ENCODE peak calls at places on chromosomes 4 and X, in four cellular contexts. One of them, this sample, is unnamed.

GRCh38 chr4:87848622-87849351 is 16.0 kb downstream of the MEPE start:
- DNase-seq in testis: peak
- DNase-seq in A549: peak
- DNase-seq in breast epithelium: peak
- DNase-seq in this sample: peak

GRCh38 chr4:48103483-48104139 is 30.4 kb downstream of the TXK start:
- DNase-seq in testis: no peak
- DNase-seq in A549: no peak
- DNase-seq in breast epithelium: no peak
- DNase-seq in this sample: no peak

GRCh38 chrX:134654398-134655012 is 3.8 kb downstream of the PLAC1 start:
- DNase-seq in A549: no peak
- DNase-seq in testis: no peak
- DNase-seq in breast epithelium: no peak
- DNase-seq in this sample: no peak

GRCh38 chr4:76831475-76832390 is 66.2 kb downstream of the SOWAHB start:
- DNase-seq in testis: no peak
- DNase-seq in A549: no peak
- DNase-seq in breast epithelium: no peak
- DNase-seq in this sample: no peak

GRCh38 chrX:48665991-48666390 is 17.6 kb upstream of the WAS start:
- DNase-seq in testis: no peak
- DNase-seq in A549: no peak
- DNase-seq in breast epithelium: no peak
- DNase-seq in this sample: no peak

GRCh38 chrX:150362599-150363481 is at the start of gene MAMLD1:
- DNase-seq in A549: peak
- DNase-seq in breast epithelium: peak
- DNase-seq in testis: peak
- DNase-seq in this sample: peak

GRCh38 chr4:83536649-83537352 is 893 bp downstream of the GPAT3 start:
- DNase-seq in breast epithelium: no peak
- DNase-seq in A549: no peak
- DNase-seq in testis: no peak
- DNase-seq in this sample: no peak

GRCh38 chr4:69936566-69936965 is 5.7 kb downstream of the CSN1S1 start:
- DNase-seq in breast epithelium: no peak
- DNase-seq in A549: no peak
- DNase-seq in testis: no peak
- DNase-seq in this sample: no peak

GRCh38 chrX:48468247-48468671 is 1.8 kb downstream of the SLC38A5 start:
- DNase-seq in testis: no peak
- DNase-seq in A549: no peak
- DNase-seq in breast epithelium: no peak
- DNase-seq in this sample: peak

DNA sequence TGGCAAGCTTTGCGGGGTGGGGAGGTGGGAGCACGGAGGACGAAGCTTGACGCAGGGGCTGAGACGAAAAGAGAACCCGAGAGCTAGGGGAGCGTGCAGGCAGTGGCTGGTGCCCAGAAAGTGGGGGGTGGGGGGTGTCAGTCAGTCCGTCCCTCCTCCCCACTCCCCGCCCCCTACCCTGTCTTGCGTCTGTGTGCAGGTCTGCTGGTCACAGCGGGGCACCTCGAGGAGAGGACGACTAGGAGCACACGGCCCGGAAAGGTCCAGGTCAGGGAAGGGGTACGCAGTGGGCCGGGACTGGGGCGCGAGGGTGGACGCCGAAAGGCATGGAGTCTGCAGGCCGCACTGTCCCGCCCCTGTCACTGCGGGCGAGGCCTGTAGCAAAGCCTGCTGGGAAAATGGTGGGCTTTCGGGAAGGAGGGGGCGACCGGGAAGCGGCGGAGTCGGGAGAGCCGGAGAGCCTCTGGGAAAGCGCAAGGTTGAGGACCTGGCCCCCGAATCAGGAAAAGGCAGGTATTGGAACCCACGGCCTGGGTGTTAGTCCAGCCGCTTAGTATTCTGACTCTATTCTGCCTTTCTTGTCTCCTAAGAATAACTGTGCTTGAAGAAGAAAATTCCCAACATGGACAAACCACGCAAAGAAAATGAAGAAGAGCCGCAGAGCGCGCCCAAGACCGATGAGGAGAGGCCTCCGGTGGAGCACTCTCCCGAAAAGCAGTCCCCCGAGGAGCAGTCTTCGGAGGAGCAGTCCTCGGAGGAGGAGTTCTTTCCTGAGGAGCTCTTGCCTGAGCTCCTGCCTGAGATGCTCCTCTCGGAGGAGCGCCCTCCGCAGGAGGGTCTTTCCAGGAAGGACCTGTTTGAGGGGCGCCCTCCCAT is 758 bp downstream of the TCEAL1 start:
- DNase-seq in A549: peak
- DNase-seq in testis: peak
- DNase-seq in breast epithelium: peak
- DNase-seq in this sample: peak
- TF ChIP-seq POLR2A in A549: peak
- TF ChIP-seq POLR2A in testis: no peak
- TF ChIP-seq POLR2A in breast epithelium: peak
- TF ChIP-seq POLR2A in this sample: peak

GRCh38 chr4:37889849-37890500 is 909 bp upstream of the TBC1D1 start:
- DNase-seq in A549: no peak
- DNase-seq in testis: peak
- DNase-seq in breast epithelium: no peak
- DNase-seq in this sample: no peak
- TF ChIP-seq POLR2A in A549: no peak
- TF ChIP-seq POLR2A in testis: no peak
- TF ChIP-seq POLR2A in breast epithelium: no peak
- TF ChIP-seq POLR2A in this sample: no peak

DNA sequence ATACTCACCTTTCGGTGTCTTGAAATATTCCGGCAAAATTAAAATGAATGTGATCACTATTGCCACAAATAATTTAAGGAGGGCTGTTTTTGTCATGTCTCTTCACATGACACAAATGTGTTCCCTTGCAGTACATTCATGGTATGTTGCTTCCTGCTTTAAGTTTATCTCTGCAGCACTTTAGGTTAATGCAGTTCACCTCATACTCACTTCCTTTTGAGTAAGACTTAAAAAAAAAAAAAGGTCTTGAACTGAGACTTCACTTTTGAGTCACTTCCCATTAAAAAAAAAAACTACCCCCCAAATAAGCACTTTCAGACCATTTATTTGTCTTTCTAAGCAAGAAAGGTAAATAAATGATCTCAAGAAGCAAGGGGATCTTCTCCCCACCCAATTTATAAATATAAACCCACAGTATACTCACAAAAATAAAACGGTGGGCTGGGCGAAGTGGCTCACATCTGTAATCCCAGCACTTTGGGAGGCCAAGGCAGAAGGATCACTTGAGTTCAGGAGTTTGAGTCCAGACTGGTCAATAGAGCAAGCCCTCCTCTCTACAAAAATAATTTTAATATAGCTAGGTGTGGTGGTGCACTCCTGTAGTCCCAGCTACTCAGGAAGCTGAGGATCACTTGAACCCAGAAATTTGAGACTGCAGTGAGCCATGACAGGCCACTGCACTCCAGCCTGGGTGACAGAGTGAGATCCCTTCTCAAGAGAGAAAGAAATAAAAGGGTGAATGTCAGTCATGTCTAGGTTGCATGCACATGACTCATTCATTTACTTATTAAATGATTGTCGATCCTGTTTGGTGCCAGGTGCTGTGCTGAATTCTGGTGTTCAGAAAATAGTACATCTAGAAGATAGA is at the start of gene TMEM156:
- DNase-seq in breast epithelium: no peak
- DNase-seq in testis: no peak
- DNase-seq in A549: no peak
- DNase-seq in this sample: no peak
- TF ChIP-seq POLR2A in breast epithelium: no peak
- TF ChIP-seq POLR2A in testis: no peak
- TF ChIP-seq POLR2A in A549: no peak
- TF ChIP-seq POLR2A in this sample: no peak

GRCh38 chrX:120559799-120560198 is 963 bp downstream of the CUL4B start:
- DNase-seq in testis: peak
- DNase-seq in A549: no peak
- DNase-seq in breast epithelium: no peak
- DNase-seq in this sample: no peak

GRCh38 chrX:120562569-120562926 is 1.8 kb upstream of the CUL4B start:
- DNase-seq in testis: no peak
- DNase-seq in A549: no peak
- DNase-seq in breast epithelium: no peak
- DNase-seq in this sample: no peak

GRCh38 chrX:120560405-120560841 is 339 bp downstream of the CUL4B start:
- DNase-seq in breast epithelium: peak
- DNase-seq in testis: no peak
- DNase-seq in A549: no peak
- DNase-seq in this sample: peak

GRCh38 chrX:120561634-120562568 is 1.1 kb upstream of the CUL4B start:
- DNase-seq in testis: no peak
- DNase-seq in A549: no peak
- DNase-seq in breast epithelium: no peak
- DNase-seq in this sample: no peak

GRCh38 chrX:120560842-120561633 is at the start of gene CUL4B:
- DNase-seq in testis: peak
- DNase-seq in breast epithelium: peak
- DNase-seq in A549: peak
- DNase-seq in this sample: peak
- TF ChIP-seq POLR2A in testis: no peak
- TF ChIP-seq POLR2A in breast epithelium: peak
- TF ChIP-seq POLR2A in A549: peak
- TF ChIP-seq POLR2A in this sample: peak

GRCh38 chr4:183506389-183506735 is 1.5 kb downstream of the ING2 start:
- DNase-seq in A549: no peak
- DNase-seq in testis: no peak
- DNase-seq in breast epithelium: no peak
- DNase-seq in this sample: no peak

GRCh38 chr4:183503497-183504063 is 1.3 kb upstream of the ING2 start:
- DNase-seq in breast epithelium: no peak
- DNase-seq in testis: no peak
- DNase-seq in A549: peak
- DNase-seq in this sample: no peak

GRCh38 chr4:183505556-183506388 is 914 bp downstream of the ING2 start:
- DNase-seq in A549: peak
- DNase-seq in testis: peak
- DNase-seq in breast epithelium: peak
- DNase-seq in this sample: peak

GRCh38 chr4:183504930-183505555 is at the start of gene ING2:
- DNase-seq in testis: peak
- DNase-seq in breast epithelium: peak
- DNase-seq in A549: peak
- DNase-seq in this sample: no peak

DNA sequence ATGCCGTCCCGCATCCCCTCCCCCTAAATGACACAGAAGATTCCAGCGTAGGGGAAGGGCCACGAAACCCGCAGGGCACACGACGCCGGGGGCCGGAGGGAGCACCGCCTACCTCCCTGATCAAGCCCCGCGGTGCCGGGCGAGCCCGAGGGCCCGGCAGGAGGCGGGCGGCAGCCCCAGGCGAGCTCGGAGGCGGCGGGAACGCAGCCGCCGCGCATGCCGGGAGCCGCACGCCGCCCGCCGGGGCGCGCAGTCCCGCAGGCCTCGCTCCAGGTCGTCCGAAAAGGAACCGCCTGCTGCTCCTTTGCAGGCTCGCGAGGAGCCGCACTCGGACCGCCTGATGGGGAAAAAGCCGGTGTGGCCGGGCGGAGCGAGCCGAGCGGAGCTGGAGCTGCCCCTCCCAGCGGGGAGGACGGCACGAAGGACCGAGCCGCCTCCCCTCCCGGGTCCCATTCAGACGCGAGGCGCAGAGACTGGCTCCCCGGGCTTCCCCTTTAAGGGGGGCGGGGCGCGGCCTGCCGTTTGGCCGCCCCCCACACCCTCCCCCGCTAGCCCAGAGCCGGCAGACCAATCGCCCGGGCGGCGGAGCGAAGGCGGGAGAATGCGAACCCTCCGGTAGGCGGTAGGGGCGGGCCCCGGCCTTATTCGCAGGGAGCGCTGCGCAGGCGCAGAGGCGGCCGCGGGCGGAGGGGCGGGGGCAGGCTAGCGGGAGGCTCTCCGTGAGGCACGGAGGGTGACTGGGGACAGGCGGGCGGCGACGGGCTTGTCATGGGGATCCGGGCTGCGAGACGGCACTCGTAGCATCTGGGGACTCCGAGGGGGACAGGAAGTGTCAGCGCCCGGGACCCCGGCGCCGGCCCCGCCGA is 561 bp upstream of the ING2 start:
- DNase-seq in testis: peak
- DNase-seq in breast epithelium: peak
- DNase-seq in A549: peak
- DNase-seq in this sample: peak
- TF ChIP-seq POLR2A in testis: peak
- TF ChIP-seq POLR2A in breast epithelium: no peak
- TF ChIP-seq POLR2A in A549: peak
- TF ChIP-seq POLR2A in this sample: peak

DNA sequence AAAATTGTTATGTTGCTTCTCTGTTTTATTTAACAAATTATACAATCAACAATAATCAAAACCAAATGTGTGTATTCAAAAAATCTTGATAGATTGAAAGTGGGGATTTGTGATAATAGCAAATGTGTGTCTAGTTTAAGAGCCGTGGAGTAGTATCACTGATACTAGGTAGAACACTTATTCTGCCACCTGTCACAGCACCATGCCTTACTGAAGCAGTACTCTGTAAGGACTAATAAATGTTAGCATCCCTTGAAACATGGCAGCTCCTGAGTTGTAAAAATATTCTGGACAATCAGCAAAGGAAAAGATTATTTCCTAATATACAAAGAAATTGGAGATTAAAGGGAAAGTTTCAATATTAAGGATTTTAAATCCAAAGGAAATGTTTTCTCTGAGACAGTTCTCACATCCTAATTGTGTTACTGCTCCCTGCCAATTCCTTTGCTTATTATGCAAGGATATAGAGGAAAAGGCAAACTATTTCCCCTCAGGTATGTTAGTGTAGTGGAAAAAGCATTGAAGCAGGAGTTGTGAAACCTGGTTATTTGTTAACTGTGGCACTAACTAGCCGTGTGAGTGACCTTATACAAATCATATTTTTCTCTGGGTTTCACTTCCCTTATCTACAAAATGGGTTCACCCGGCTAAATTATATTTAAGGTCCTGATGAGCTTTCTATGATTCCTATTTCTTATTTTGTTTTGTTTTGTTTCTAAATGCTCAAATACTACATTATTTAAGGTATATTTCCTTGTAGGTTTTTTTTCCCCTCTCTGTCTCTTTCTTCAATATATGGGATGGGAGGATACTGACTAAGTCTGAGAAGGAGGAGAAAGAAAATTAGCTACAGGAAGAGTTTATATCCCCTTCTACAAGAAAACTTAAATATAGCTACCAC is 303.2 kb downstream of the ARHGAP24 start:
- DNase-seq in A549: no peak
- DNase-seq in testis: no peak
- DNase-seq in breast epithelium: no peak
- DNase-seq in this sample: no peak
- TF ChIP-seq POLR2A in A549: no peak
- TF ChIP-seq POLR2A in testis: no peak
- TF ChIP-seq POLR2A in breast epithelium: no peak
- TF ChIP-seq POLR2A in this sample: no peak